ENCODE peak calls at places on chromosome 17, in six cellular contexts. B is esophagus muscularis mucosa, U is tibial nerve, J is ovary, Z is stomach, H is transverse colon. G is an unnamed sample.

GRCh38 chr17:28755486-28755885 is 11.7 kb downstream of the TRAF4 start:
- DNase-seq in B (no peak), U (no peak), J (no peak), Z (no peak), H (no peak), G (no peak)

GRCh38 chr17:46958192-46958591 is 20.9 kb downstream of the RPRML start:
- DNase-seq in B (no peak), U (no peak), J (no peak), Z (no peak), H (no peak), G (no peak)

GRCh38 chr17:19753661-19754463 is 5.8 kb upstream of the ALDH3A1 start:
- DNase-seq in B (no peak), U (no peak), J (peak; percentile 21), Z (peak; percentile 82), H (peak; percentile 64), G (peak; percentile 61)

GRCh38 chr17:34485999-34486398 is 93.4 kb upstream of the TMEM132E start:
- DNase-seq in B (no peak), U (no peak), J (no peak), Z (no peak), H (no peak), G (no peak)

GRCh38 chr17:42050360-42051012 is at the start of gene C17orf113:
- DNase-seq in B (no peak), U (no peak), J (peak; percentile 75), Z (peak; percentile 62), H (peak; percentile 61), G (peak; percentile 75)

GRCh38 chr17:77451894-77452852 is 311.4 kb downstream of the SEC14L1 start:
- DNase-seq in B (no peak), U (peak; percentile 59), J (peak; percentile 81), Z (peak; percentile 69), H (peak; percentile 83), G (peak; percentile 94)

GRCh38 chr17:61196302-61196704 is 203.3 kb upstream of the TBX2 start:
- DNase-seq in B (no peak), U (no peak), J (no peak), Z (no peak), H (no peak), G (no peak)

GRCh38 chr17:73182616-73183310 is 10.1 kb upstream of the COG1 start:
- DNase-seq in B (no peak), U (no peak), J (no peak), Z (peak; percentile 64), H (no peak), G (no peak)

GRCh38 chr17:83046759-83047478 is 32.5 kb upstream of the METRNL start:
- DNase-seq in B (no peak), U (no peak), J (peak; percentile 18), Z (no peak), H (no peak), G (peak; percentile 25)

GRCh38 chr17:35981908-35982330 is 622 bp upstream of the CCL16 start:
- DNase-seq in B (no peak), U (no peak), J (no peak), Z (no peak), H (peak; percentile 28), G (no peak)

GRCh38 chr17:58337600-58338453 is 9.2 kb upstream of the TSPOAP1 start:
- DNase-seq in B (no peak), U (peak; percentile 38), J (peak; percentile 51), Z (peak; percentile 74), H (peak; percentile 85), G (peak; percentile 90)

GRCh38 chr17:78882546-78883089 is 20.4 kb downstream of the CEP295NL start:
- DNase-seq in B (no peak), U (no peak), J (no peak), Z (no peak), H (no peak), G (no peak)

GRCh38 chr17:10117581-10118001 is 80.8 kb downstream of the GAS7 start:
- DNase-seq in B (no peak), U (no peak), J (no peak), Z (no peak), H (peak; percentile 18), G (peak; percentile 63)

GRCh38 chr17:15951368-15952047 is 6.6 kb downstream of the ADORA2B start:
- DNase-seq in B (no peak), U (no peak), J (no peak), Z (no peak), H (no peak), G (peak; percentile 48)

GRCh38 chr17:13921841-13922776 is 147.2 kb upstream of the COX10 start:
- DNase-seq in B (peak; percentile 80), U (no peak), J (no peak), Z (no peak), H (no peak), G (no peak)

GRCh38 chr17:44010966-44011647 is 3.7 kb downstream of the TMEM101 start:
- DNase-seq in B (no peak), U (no peak), J (no peak), Z (no peak), H (no peak), G (no peak)

GRCh38 chr17:59899099-59899498 is 6.2 kb downstream of the RPS6KB1 start:
- DNase-seq in B (no peak), U (no peak), J (no peak), Z (no peak), H (no peak), G (no peak)

GRCh38 chr17:6021627-6022026 is 48.6 kb upstream of the WSCD1 start:
- DNase-seq in B (no peak), U (no peak), J (no peak), Z (no peak), H (no peak), G (no peak)

GRCh38 chr17:1829189-1829578 is 518 bp downstream of the SMYD4 start:
- DNase-seq in B (no peak), U (no peak), J (no peak), Z (no peak), H (peak; percentile 38), G (peak; percentile 69)

GRCh38 chr17:78006338-78006737 is 47.8 kb downstream of the TNRC6C start:
- DNase-seq in B (no peak), U (no peak), J (no peak), Z (no peak), H (no peak), G (no peak)

GRCh38 chr17:29007456-29008455 is 1.9 kb upstream of the SEZ6 start:
- DNase-seq in B (no peak), U (no peak), J (no peak), Z (no peak), H (no peak), G (no peak)

GRCh38 chr17:74393323-74393942 is 26.1 kb downstream of the GPR142 start:
- DNase-seq in B (no peak), U (no peak), J (no peak), Z (no peak), H (no peak), G (no peak)

GRCh38 chr17:58402047-58402446 is 15.3 kb downstream of the RNF43 start:
- DNase-seq in B (no peak), U (no peak), J (no peak), Z (no peak), H (no peak), G (no peak)

GRCh38 chr17:33287096-33287495 is 6.0 kb downstream of the ASIC2 start:
- DNase-seq in B (no peak), U (no peak), J (no peak), Z (no peak), H (no peak), G (no peak)

GRCh38 chr17:33285413-33285812 is 7.7 kb downstream of the ASIC2 start:
- DNase-seq in B (no peak), U (no peak), J (no peak), Z (no peak), H (no peak), G (no peak)

GRCh38 chr17:33288954-33289353 is 4.1 kb downstream of the ASIC2 start:
- DNase-seq in B (no peak), U (no peak), J (no peak), Z (no peak), H (no peak), G (no peak)

DNA sequence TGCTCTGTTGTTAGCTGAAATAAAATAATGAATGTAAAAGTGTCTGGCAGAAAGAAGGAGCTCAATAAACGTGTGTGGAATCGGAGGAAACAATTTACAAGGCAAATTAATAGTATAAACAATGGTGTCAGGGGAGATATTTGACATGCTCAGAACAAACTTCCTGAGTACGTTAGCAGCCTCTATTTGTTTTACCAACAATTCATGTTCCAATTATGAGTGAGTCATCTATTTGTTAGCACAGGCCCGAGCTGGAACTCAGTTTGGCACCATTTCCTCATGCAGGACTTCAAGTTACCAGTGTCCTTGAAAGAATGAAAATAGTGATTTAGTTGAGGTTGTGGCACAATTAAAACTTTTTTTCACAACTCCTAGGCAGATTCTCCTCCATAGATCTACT is 9.1 kb downstream of the ASIC2 start:
- DNase-seq in B (no peak), U (no peak), J (peak; percentile 59), Z (peak; percentile 62), H (peak; percentile 36), G (peak; percentile 69)
- TF ChIP-seq EP300 in B (no peak), U (no peak), J (no peak), Z (no peak), H (no peak), G (no peak)

GRCh38 chr17:80292557-80292956 is 31.9 kb downstream of the RNF213 start:
- DNase-seq in B (no peak), U (no peak), J (no peak), Z (no peak), H (no peak), G (no peak)

GRCh38 chr17:80290199-80290598 is 29.5 kb downstream of the RNF213 start:
- DNase-seq in B (no peak), U (no peak), J (no peak), Z (no peak), H (no peak), G (no peak)

GRCh38 chr17:80289631-80290030 is 29.0 kb downstream of the RNF213 start:
- DNase-seq in B (no peak), U (no peak), J (no peak), Z (no peak), H (no peak), G (no peak)

GRCh38 chr17:80291691-80292487 is 31.2 kb downstream of the RNF213 start:
- DNase-seq in B (no peak), U (no peak), J (no peak), Z (no peak), H (no peak), G (no peak)

GRCh38 chr17:80291260-80291659 is 30.6 kb downstream of the RNF213 start:
- DNase-seq in B (no peak), U (no peak), J (no peak), Z (no peak), H (no peak), G (no peak)
- H3K36me3 ChIP-seq in B (peaks cover 95% of the 10 kb centered on the region), U (peaks cover 5% of the 10 kb centered on the region), J (no peaks in the 10 kb centered on the region), Z (peaks cover 89% of the 10 kb centered on the region), H (peaks cover 60% of the 10 kb centered on the region), G (peaks cover 73% of the 10 kb centered on the region)

DNA sequence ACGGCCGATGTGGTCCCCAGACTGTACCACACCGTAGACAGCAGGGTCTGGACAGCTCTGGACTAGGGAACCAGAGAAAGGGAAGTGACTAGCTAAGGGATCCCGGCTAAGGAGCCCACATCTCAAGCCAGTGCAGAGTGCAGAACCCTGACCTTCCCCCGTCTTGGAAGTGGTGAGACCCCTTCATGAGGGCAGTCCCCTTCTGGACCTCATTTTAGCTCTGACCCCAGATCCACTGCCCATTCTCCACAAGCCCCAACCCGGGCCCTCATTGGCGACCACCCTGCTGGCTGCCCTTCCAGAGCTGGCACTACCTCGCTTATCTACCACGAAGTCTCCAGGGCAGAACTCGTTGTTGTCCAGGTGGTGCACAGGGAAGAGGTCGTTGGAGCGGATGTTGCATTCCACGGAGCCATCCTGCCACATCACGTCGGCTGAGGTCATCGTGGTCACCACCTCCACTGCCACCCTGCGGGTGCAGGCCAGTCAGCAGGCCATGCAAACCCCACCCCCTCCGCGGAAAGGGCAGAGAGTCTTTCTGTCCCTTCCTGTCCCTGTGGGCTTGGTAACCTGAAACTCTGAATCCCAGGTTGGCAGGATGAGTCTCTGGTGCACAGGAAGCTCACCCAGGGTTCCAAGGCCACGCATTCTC is 14.2 kb downstream of the SPHK1 start:
- DNase-seq in B (no peak), U (no peak), J (peak; percentile 42), Z (no peak), H (no peak), G (no peak)
- TF ChIP-seq EP300 in B (no peak), U (no peak), J (no peak), Z (no peak), H (no peak), G (no peak)

GRCh38 chr17:49028271-49028670 is 31.1 kb downstream of the IGF2BP1 start:
- DNase-seq in B (no peak), U (no peak), J (no peak), Z (no peak), H (no peak), G (no peak)
- H3K36me3 ChIP-seq in B (no peaks in the 10 kb centered on the region), U (no peaks in the 10 kb centered on the region), J (no peaks in the 10 kb centered on the region), Z (no peaks in the 10 kb centered on the region), H (no peaks in the 10 kb centered on the region), G (no peaks in the 10 kb centered on the region)

G was measured in sigmoid colon.